ENCODE peak calls at places on chromosomes 2 and 18, in four cellular contexts. J, N, S and O are unnamed samples.
A peak's percentile ranks its signal among the peaks of the same experiment; 100 is the strongest.

GRCh38 chr2:55961318-55961911 is 37.8 kb upstream of the EFEMP1 start:
- DNase-seq in J (peak; percentile 50), N (no peak), S (peak; percentile 67), O (no peak)

GRCh38 chr18:2536493-2536892 is 34.8 kb downstream of the METTL4 start:
- DNase-seq in J (no peak), N (no peak), S (peak; percentile 86), O (no peak)

GRCh38 chr2:25009954-25010353 is 31.9 kb upstream of the EFR3B start:
- DNase-seq in J (peak; percentile 35), N (no peak), S (no peak), O (no peak)

GRCh38 chr2:151976945-151977353 is 121.9 kb downstream of the CACNB4 start:
- DNase-seq in J (no peak), N (no peak), S (no peak), O (no peak)

GRCh38 chr2:144801766-144802165 is 281.8 kb upstream of the ZEB2 start:
- DNase-seq in J (no peak), N (no peak), S (peak; percentile 62), O (no peak)

GRCh38 chr2:229104863-229105468 is 166.1 kb downstream of the PID1 start:
- DNase-seq in J (no peak), N (no peak), S (peak; percentile 32), O (no peak)

GRCh38 chr2:10757814-10758286 is 36.4 kb downstream of the ATP6V1C2 start:
- DNase-seq in J (no peak), N (no peak), S (no peak), O (peak; percentile 82)

GRCh38 chr18:74995404-74995737 is 213.6 kb downstream of the PTGR3 start:
- DNase-seq in J (no peak), N (no peak), S (no peak), O (no peak)

GRCh38 chr18:59839931-59840685 is 59.7 kb upstream of the PMAIP1 start:
- DNase-seq in J (no peak), N (no peak), S (no peak), O (no peak)

GRCh38 chr2:26712486-26713465 is 20.3 kb downstream of the KCNK3 start:
- DNase-seq in J (no peak), N (no peak), S (no peak), O (no peak)

GRCh38 chr2:132656213-132656612 is 13.8 kb downstream of the LYPD1 start:
- DNase-seq in J (no peak), N (no peak), S (no peak), O (no peak)

GRCh38 chr2:239439383-239440315 is 38.8 kb upstream of the HDAC4 start:
- DNase-seq in J (no peak), N (no peak), S (no peak), O (peak; percentile 68)

GRCh38 chr18:48918156-48918555 is 32.6 kb downstream of the SMAD7 start:
- DNase-seq in J (no peak), N (no peak), S (no peak), O (no peak)

GRCh38 chr2:152497481-152498052 is 162.6 kb downstream of the FMNL2 start:
- DNase-seq in J (no peak), N (no peak), S (peak; percentile 94), O (no peak)

GRCh38 chr2:234973008-234973407 is 21.2 kb downstream of the SH3BP4 start:
- DNase-seq in J (no peak), N (no peak), S (no peak), O (no peak)

GRCh38 chr2:96143848-96144480 is 1.3 kb downstream of the DUSP2 start:
- DNase-seq in J (no peak), N (peak; percentile 42), S (no peak), O (no peak)

GRCh38 chr2:41830600-41830999 is 217.2 kb upstream of the PKDCC start:
- DNase-seq in J (no peak), N (no peak), S (no peak), O (no peak)

GRCh38 chr18:70469916-70470315 is 181.1 kb downstream of the SOCS6 start:
- DNase-seq in J (no peak), N (no peak), S (no peak), O (no peak)

GRCh38 chr18:22709288-22710060 is 223.7 kb upstream of the RBBP8 start:
- DNase-seq in J (no peak), N (no peak), S (peak; percentile 80), O (peak; percentile 62)

GRCh38 chr2:46657042-46657504 is 177.7 kb downstream of the TMEM247 start:
- DNase-seq in J (no peak), N (no peak), S (peak; percentile 85), O (peak; percentile 92)

GRCh38 chr18:13436596-13436995 is 218.0 kb downstream of the LDLRAD4 start:
- DNase-seq in J (no peak), N (peak; percentile 25), S (no peak), O (no peak)

GRCh38 chr2:1052671-1053270 is 102.1 kb downstream of the SNTG2 start:
- DNase-seq in J (no peak), N (no peak), S (peak; percentile 82), O (no peak)

GRCh38 chr2:165864353-165864752 is 70.3 kb upstream of the GALNT3 start:
- DNase-seq in J (no peak), N (no peak), S (no peak), O (no peak)

GRCh38 chr18:74897971-74898657 is 300.4 kb downstream of the ZNF407 start:
- DNase-seq in J (no peak), N (no peak), S (peak; percentile 42), O (no peak)

GRCh38 chr2:202249521-202249850 is 11.1 kb upstream of the SUMO1 start:
- DNase-seq in J (no peak), N (no peak), S (peak; percentile 13), O (no peak)

GRCh38 chr2:153287109-153287801 is 191.3 kb downstream of the RPRM start:
- DNase-seq in J (no peak), N (no peak), S (no peak), O (no peak)

GRCh38 chr2:161384864-161385263 is 31.2 kb upstream of the TBR1 start:
- DNase-seq in J (no peak), N (no peak), S (no peak), O (no peak)

GRCh38 chr2:155485141-155485842 is 786.8 kb downstream of the KCNJ3 start:
- DNase-seq in J (no peak), N (no peak), S (no peak), O (no peak)

GRCh38 chr2:43341959-43342757 is 115.8 kb upstream of the ZFP36L2 start:
- DNase-seq in J (no peak), N (no peak), S (no peak), O (no peak)

GRCh38 chr18:51251625-51252024 is 54.1 kb upstream of the MEX3C start:
- DNase-seq in J (no peak), N (no peak), S (no peak), O (no peak)